ENCODE peak calls at places on chromosomes 5 and 9, in eight cellular contexts. K is OCI-LY7, T is HCT116, Y is GM23248, V is MM.1S, Q is hepatocyte, W is neural progenitor cell, Z is PC-3. M is an unnamed sample.

GRCh38 chr5:99715921-99716320 is 787.1 kb upstream of the CHD1 start:
- DNase-seq in K (no peak), T (no peak), Y (no peak), V (no peak), Q (no peak), W (peak), Z (no peak), M (peak)

GRCh38 chr9:71353723-71354122 is 232.3 kb upstream of the TRPM3 start:
- DNase-seq in K (no peak), T (no peak), Y (peak), V (peak), Q (no peak), W (no peak), Z (no peak), M (no peak)

GRCh38 chr5:97544279-97545077 is 361.4 kb upstream of the RIOK2 start:
- DNase-seq in K (no peak), T (no peak), Y (peak), V (no peak), Q (no peak), W (no peak), Z (no peak), M (peak)

GRCh38 chr5:165497707-165498106 is 1992.3 kb downstream of the MAT2B start:
- DNase-seq in K (no peak), T (no peak), Y (peak), V (peak), Q (peak), W (peak), Z (peak), M (peak)

GRCh38 chr5:59485104-59485503 is 408.4 kb downstream of the PDE4D start:
- DNase-seq in K (no peak), T (no peak), Y (peak), V (no peak), Q (no peak), W (no peak), Z (no peak), M (no peak)

GRCh38 chr9:34992376-34992951 is 2.9 kb downstream of the DNAJB5 start:
- DNase-seq in K (no peak), T (peak), Y (peak), V (no peak), Q (peak), W (peak), Z (peak), M (no peak)

GRCh38 chr9:129252937-129253819 is 75.1 kb upstream of the IER5L start:
- DNase-seq in K (no peak), T (no peak), Y (no peak), V (no peak), Q (no peak), W (peak), Z (no peak), M (no peak)

GRCh38 chr5:173764321-173765029 is 123.7 kb upstream of the CPEB4 start:
- DNase-seq in K (peak), T (peak), Y (peak), V (no peak), Q (peak), W (peak), Z (peak), M (peak)

GRCh38 chr9:133658442-133659431 is 22.6 kb downstream of the DBH start:
- DNase-seq in K (no peak), T (peak), Y (peak), V (no peak), Q (peak), W (peak), Z (peak), M (no peak)

GRCh38 chr5:72125931-72126620 is 18.8 kb downstream of the MAP1B start:
- DNase-seq in K (no peak), T (no peak), Y (peak), V (no peak), Q (no peak), W (no peak), Z (no peak), M (peak)

GRCh38 chr5:151040211-151040747 is 19.9 kb downstream of the GPX3 start:
- DNase-seq in K (no peak), T (peak), Y (peak), V (no peak), Q (peak), W (no peak), Z (peak), M (no peak)

GRCh38 chr9:129489838-129490582 is 130.9 kb downstream of the C9orf50 start:
- DNase-seq in K (no peak), T (no peak), Y (peak), V (no peak), Q (no peak), W (no peak), Z (no peak), M (no peak)

GRCh38 chr5:10735569-10736255 is 25.3 kb downstream of the DAP start:
- DNase-seq in K (peak), T (no peak), Y (no peak), V (no peak), Q (no peak), W (no peak), Z (no peak), M (no peak)

GRCh38 chr5:141532726-141533125 is 43.8 kb downstream of the PCDHGC5 start:
- DNase-seq in K (no peak), T (no peak), Y (no peak), V (no peak), Q (no peak), W (no peak), Z (no peak), M (no peak)

GRCh38 chr9:92728831-92729734 is 35.5 kb downstream of the BICD2 start:
- DNase-seq in K (peak), T (no peak), Y (peak), V (no peak), Q (no peak), W (peak), Z (no peak), M (peak)

GRCh38 chr9:34125681-34126206 is 754 bp downstream of the DCAF12 start:
- DNase-seq in K (no peak), T (no peak), Y (peak), V (peak), Q (peak), W (peak), Z (peak), M (peak)

GRCh38 chr9:72952914-72953313 is at the start of gene ALDH1A1:
- DNase-seq in K (peak), T (no peak), Y (no peak), V (no peak), Q (peak), W (no peak), Z (no peak), M (peak)

GRCh38 chr5:179254638-179255271 is 90.5 kb downstream of the ADAMTS2 start:
- DNase-seq in K (no peak), T (no peak), Y (no peak), V (no peak), Q (no peak), W (no peak), Z (no peak), M (no peak)
- TF ChIP-seq EZH2phosphoT487 in K (no peak), T (no peak), Y (no peak), V (no peak), Q (no peak), W (no peak), Z (no peak), M (no peak)

GRCh38 chr9:126126012-126126411 is 200.6 kb upstream of the MVB12B start:
- DNase-seq in K (no peak), T (no peak), Y (no peak), V (no peak), Q (no peak), W (no peak), Z (no peak), M (no peak)
- H3K4me3 ChIP-seq in K (no peak), T (no peak), Y (no peak), V (no peak), Q (no peak), W (no peak), Z (no peak), M (no peak)

DNA sequence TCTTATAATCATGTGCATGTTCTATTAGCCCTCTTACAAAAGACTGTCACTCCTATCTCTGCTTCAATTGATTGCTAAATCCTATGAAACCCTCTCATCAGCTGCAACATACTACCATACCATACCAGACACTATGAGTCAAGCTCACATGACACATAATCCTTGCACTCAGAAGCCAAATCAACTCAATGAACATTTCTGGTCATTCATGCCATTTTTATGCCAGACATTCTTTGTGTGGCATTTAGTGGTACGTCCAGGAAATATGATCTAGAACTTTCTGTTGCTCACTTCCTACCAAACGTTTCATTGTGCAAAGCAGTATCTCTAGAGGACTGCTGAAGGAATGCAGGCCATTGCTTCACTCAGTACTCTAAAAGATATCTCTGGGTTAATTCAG is 159.2 kb upstream of the GNA14 start:
- DNase-seq in K (no peak), T (no peak), Y (peak), V (no peak), Q (peak), W (no peak), Z (peak), M (no peak)
- TF ChIP-seq EZH2phosphoT487 in K (no peak), T (no peak), Y (no peak), V (no peak), Q (no peak), W (no peak), Z (no peak), M (no peak)

DNA sequence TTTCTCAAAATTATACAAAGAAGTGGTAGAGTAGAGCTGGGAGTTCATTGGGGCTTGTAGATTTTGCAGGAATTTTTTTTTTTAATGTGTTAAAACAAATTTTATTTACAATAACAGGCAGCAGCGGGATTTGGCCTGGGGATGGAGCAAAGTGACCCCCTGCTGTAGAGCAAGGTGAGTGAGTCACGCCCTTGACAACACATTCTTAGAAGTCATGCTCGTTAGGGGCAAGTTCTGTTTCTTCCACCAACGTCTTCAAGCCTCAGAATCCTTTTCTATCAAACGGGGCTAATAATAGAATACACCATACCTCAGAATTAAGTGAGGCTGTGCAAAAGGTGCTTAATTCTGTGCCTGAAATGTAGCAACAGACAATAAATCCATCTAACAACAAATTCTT is 1.1 kb upstream of the ANKDD1B start:
- DNase-seq in K (no peak), T (no peak), Y (no peak), V (no peak), Q (no peak), W (no peak), Z (peak), M (peak)
- H3K4me3 ChIP-seq in K (no peak), T (no peak), Y (no peak), V (no peak), Q (no peak), W (peak), Z (no peak), M (peak)